ENCODE peak calls at places on chromosomes 5 and 9, in ten cellular contexts. I, A, F, G, T, Q, K, J, V and P are unnamed samples.
A peak's percentile ranks its signal among the peaks of the same experiment; 100 is the strongest.

GRCh38 chr9:113886933-113887332 is 10.8 kb downstream of the ZNF618 start:
- DNase-seq in I (no peak), A (no peak), F (no peak), G (no peak), T (no peak), Q (no peak), K (no peak), J (no peak), V (no peak), P (no peak)

GRCh38 chr9:13932472-13933267 is 381.3 kb downstream of the NFIB start:
- DNase-seq in I (no peak), A (no peak), F (no peak), G (no peak), T (no peak), Q (no peak), K (no peak), J (no peak), V (no peak), P (no peak)

GRCh38 chr9:20685769-20686168 is 1.7 kb downstream of the FOCAD start:
- DNase-seq in I (no peak), A (no peak), F (no peak), G (no peak), T (no peak), Q (no peak), K (no peak), J (no peak), V (no peak), P (no peak)

GRCh38 chr9:114434878-114435311 is 47.1 kb upstream of the AKNA start:
- DNase-seq in I (peak; percentile 50), A (peak; percentile 38), F (no peak), G (peak; percentile 87), T (peak; percentile 34), Q (no peak), K (peak; percentile 34), J (peak; percentile 43), V (peak; percentile 63), P (no peak)

GRCh38 chr5:132270706-132271105 is 13.2 kb downstream of the PDLIM4 start:
- DNase-seq in I (no peak), A (no peak), F (no peak), G (no peak), T (no peak), Q (no peak), K (no peak), J (no peak), V (no peak), P (no peak)

GRCh38 chr5:28779161-28779754 is 1740.9 kb upstream of the CDH9 start:
- DNase-seq in I (peak; percentile 31), A (no peak), F (no peak), G (peak; percentile 17), T (no peak), Q (no peak), K (peak; percentile 9), J (no peak), V (peak; percentile 5), P (no peak)

GRCh38 chr9:37144762-37145161 is 24.4 kb downstream of the ZCCHC7 start:
- DNase-seq in I (peak; percentile 73), A (peak; percentile 42), F (no peak), G (peak; percentile 63), T (no peak), Q (no peak), K (peak; percentile 5), J (no peak), V (no peak), P (no peak)

GRCh38 chr5:38827525-38827924 is 18.3 kb upstream of the OSMR start:
- DNase-seq in I (no peak), A (peak; percentile 90), F (no peak), G (no peak), T (no peak), Q (no peak), K (no peak), J (no peak), V (no peak), P (peak; percentile 11)

GRCh38 chr5:168897387-168898122 is 318.4 kb upstream of the PANK3 start:
- DNase-seq in I (no peak), A (no peak), F (no peak), G (no peak), T (no peak), Q (no peak), K (no peak), J (no peak), V (no peak), P (no peak)

GRCh38 chr9:18330736-18331335 is 143.1 kb upstream of the ADAMTSL1 start:
- DNase-seq in I (no peak), A (no peak), F (no peak), G (no peak), T (no peak), Q (no peak), K (no peak), J (no peak), V (no peak), P (no peak)

GRCh38 chr9:69325409-69326212 is 596 bp downstream of the ENTREP1 start:
- DNase-seq in I (peak; percentile 47), A (no peak), F (no peak), G (peak; percentile 60), T (peak; percentile 19), Q (peak; percentile 58), K (peak; percentile 31), J (no peak), V (peak; percentile 14), P (no peak)

GRCh38 chr9:121296213-121297127 is 28.5 kb downstream of the GSN start:
- DNase-seq in I (no peak), A (no peak), F (no peak), G (no peak), T (no peak), Q (no peak), K (no peak), J (no peak), V (no peak), P (no peak)

GRCh38 chr5:128455861-128456361 is 82.1 kb downstream of the FBN2 start:
- DNase-seq in I (no peak), A (no peak), F (no peak), G (no peak), T (no peak), Q (no peak), K (no peak), J (no peak), V (no peak), P (no peak)

DNA sequence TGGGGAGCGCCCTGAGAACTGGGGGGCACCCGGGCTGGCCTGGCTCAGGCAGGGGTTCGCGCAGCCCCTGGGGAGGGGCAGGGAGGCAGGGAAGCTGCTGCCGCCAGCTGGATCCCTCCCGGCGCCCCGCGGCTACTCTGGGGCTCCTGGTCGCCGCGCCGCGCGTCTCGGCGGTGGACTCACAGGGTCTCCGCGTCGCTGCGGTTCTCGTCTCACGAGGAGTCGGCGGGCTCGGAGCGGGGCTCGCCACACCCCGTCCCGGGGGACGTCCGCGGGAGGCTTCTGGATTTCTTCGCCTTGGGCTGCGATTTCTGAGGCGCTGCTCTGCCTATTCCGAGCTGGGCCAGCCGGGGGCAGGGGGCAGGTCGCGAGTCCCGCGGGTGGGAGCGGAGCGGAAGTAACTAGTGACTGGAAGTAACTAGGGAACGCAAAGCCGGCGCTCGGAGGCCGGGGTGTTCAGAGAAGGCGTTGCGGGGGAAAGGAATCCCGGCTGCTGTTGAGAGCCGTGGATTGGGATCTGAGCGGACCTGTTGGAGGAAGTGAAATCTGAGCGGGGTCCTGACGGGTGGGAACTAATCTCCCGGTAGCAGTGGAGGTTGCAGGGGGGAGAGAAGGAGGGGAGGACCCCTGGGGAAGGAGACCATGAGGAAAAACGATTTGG is 509 bp downstream of the CYSTM1 start:
- DNase-seq in I (peak; percentile 87), A (peak; percentile 55), F (no peak), G (peak; percentile 79), T (peak; percentile 78), Q (peak; percentile 86), K (peak; percentile 70), J (peak; percentile 70), V (peak; percentile 74), P (peak; percentile 81)
- TF ChIP-seq CTCF in I (peak; percentile 26), A (peak; percentile 6), F (no peak), G (no peak), T (no peak), Q (no peak), K (no peak), J (no peak), V (no peak), P (peak; percentile 46)

DNA sequence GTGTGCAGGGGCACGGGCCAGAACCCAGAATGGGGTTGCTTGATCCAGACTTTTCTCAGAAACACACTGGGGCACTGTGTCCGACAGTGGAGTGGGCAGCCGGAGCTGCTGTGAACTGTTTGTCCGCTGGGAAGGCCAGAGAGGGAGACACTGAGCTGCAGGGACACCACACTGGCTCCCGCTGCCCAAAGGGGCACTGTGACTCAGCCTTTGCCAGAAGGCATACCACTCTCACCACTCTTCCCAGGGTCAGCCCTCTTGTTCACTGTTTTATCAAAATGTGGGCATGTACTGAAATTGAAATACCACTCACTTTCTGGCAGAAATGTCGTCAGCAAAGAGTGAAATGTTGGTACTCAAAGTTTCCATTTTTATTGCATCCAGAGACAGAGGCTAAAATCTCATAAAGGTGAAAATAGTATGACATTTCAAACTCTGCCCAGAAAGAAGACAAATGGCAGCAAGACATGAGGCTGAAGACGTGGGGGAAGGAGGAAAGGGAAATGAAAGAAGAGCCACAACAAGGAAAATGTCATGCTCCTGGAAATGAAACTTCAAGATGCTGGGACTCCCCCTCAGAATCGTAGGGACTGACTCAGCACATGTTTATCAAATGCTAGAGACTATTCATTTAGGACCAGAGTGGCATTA is 4.5 kb upstream of the IL7R start:
- DNase-seq in I (no peak), A (peak; percentile 25), F (no peak), G (no peak), T (no peak), Q (no peak), K (no peak), J (no peak), V (peak; percentile 10), P (peak; percentile 34)
- TF ChIP-seq CTCF in I (no peak), A (no peak), F (no peak), G (peak; percentile 30), T (no peak), Q (no peak), K (no peak), J (no peak), V (no peak), P (no peak)

GRCh38 chr9:124062172-124062571 is 50.6 kb downstream of the LHX2 start:
- DNase-seq in I (no peak), A (no peak), F (no peak), G (peak; percentile 55), T (no peak), Q (no peak), K (no peak), J (no peak), V (no peak), P (no peak)
- TF ChIP-seq CTCF in I (peak; percentile 28), A (peak; percentile 33), F (no peak), G (peak; percentile 73), T (no peak), Q (no peak), K (no peak), J (no peak), V (peak; percentile 16), P (peak; percentile 24)

GRCh38 chr5:76744632-76745031 is 28.7 kb downstream of the F2R start:
- DNase-seq in I (no peak), A (no peak), F (no peak), G (no peak), T (no peak), Q (no peak), K (no peak), J (no peak), V (no peak), P (no peak)
- TF ChIP-seq CTCF in I (no peak), A (no peak), F (no peak), G (no peak), T (no peak), Q (no peak), K (no peak), J (no peak), V (no peak), P (no peak)

GRCh38 chr5:151556808-151557207 is 34.3 kb downstream of the FAT2 start:
- DNase-seq in I (no peak), A (no peak), F (no peak), G (no peak), T (no peak), Q (no peak), K (no peak), J (no peak), V (no peak), P (no peak)
- TF ChIP-seq CTCF in I (no peak), A (no peak), F (no peak), G (no peak), T (no peak), Q (no peak), K (no peak), J (no peak), V (no peak), P (no peak)